ENCODE peak calls at places on chromosomes 7 and 10, in seven cellular contexts. G is H1, O is adrenal gland, D is suprapubic skin, X is IMR-90, J is heart left ventricle, N is transverse colon. T is an unnamed sample.

GRCh38 chr10:101195921-101196320 is 33.3 kb downstream of the LBX1 start:
- DNase-seq in X (no peak), N (no peak), D (no peak), O (no peak), J (no peak), G (no peak), T (no peak)

GRCh38 chr7:22193361-22194016 is 163.5 kb downstream of the RAPGEF5 start:
- DNase-seq in X (peak), G (peak), J (no peak), D (no peak), O (peak), N (no peak), T (peak)

GRCh38 chr7:2728309-2729042 is 40.5 kb downstream of the AMZ1 start:
- DNase-seq in J (peak), N (no peak), G (no peak), D (peak), O (no peak), X (peak), T (no peak)

GRCh38 chr7:114310344-114311118 is 104.1 kb upstream of the FOXP2 start:
- DNase-seq in D (no peak), J (no peak), G (no peak), O (no peak), X (no peak), N (no peak), T (no peak)

GRCh38 chr10:33010132-33011037 is 52.4 kb upstream of the ITGB1 start:
- DNase-seq in G (no peak), O (no peak), D (no peak), J (no peak), X (peak), N (no peak), T (no peak)

GRCh38 chr10:58943960-58944359 is 232.5 kb upstream of the PHYHIPL start:
- DNase-seq in J (no peak), O (no peak), N (no peak), G (no peak), D (no peak), X (no peak), T (no peak)

GRCh38 chr10:42989481-42989921 is 87.4 kb upstream of the RET start:
- DNase-seq in X (no peak), N (no peak), D (peak), O (no peak), G (no peak), J (no peak), T (peak)

GRCh38 chr7:13532028-13532753 is 457.3 kb downstream of the ETV1 start:
- DNase-seq in O (no peak), N (no peak), D (no peak), J (no peak), G (no peak), X (no peak), T (no peak)

GRCh38 chr7:109003742-109004141 is 434.1 kb downstream of the DNAJB9 start:
- DNase-seq in G (no peak), O (no peak), D (no peak), X (no peak), N (no peak), J (no peak), T (no peak)

GRCh38 chr7:6168469-6168868 is 104.0 kb downstream of the CYTH3 start:
- DNase-seq in O (no peak), G (no peak), X (no peak), J (no peak), D (no peak), N (no peak), T (no peak)

GRCh38 chr10:82982110-82982608 is 1107.2 kb downstream of the NRG3 start:
- DNase-seq in J (no peak), X (peak), G (no peak), N (no peak), O (no peak), D (no peak), T (no peak)

GRCh38 chr10:25061711-25062455 is 45.5 kb downstream of the THNSL1 start:
- DNase-seq in X (peak), O (no peak), J (no peak), G (no peak), D (no peak), N (no peak), T (no peak)

GRCh38 chr10:97788552-97789442 is 17.0 kb upstream of the SFRP5 start:
- DNase-seq in O (no peak), X (no peak), J (peak), D (no peak), G (no peak), N (peak), T (no peak)

GRCh38 chr10:104337985-104338735 is at the start of gene ITPRIP:
- DNase-seq in X (peak), G (peak), J (peak), D (peak), N (peak), O (peak), T (peak)

GRCh38 chr10:48440771-48441170 is 134.3 kb downstream of the MAPK8 start:
- DNase-seq in G (no peak), D (no peak), N (no peak), X (no peak), O (no peak), J (no peak), T (no peak)

GRCh38 chr10:124539935-124540641 is 78.5 kb downstream of the LHPP start:
- DNase-seq in G (peak), J (peak), O (peak), X (peak), N (peak), D (no peak), T (peak)

GRCh38 chr7:129315916-129316315 is 91.1 kb downstream of the AHCYL2 start:
- DNase-seq in X (no peak), D (no peak), O (no peak), J (no peak), G (no peak), N (no peak), T (no peak)

GRCh38 chr10:30784521-30784895 is 155.0 kb upstream of the LYZL2 start:
- DNase-seq in X (peak), G (no peak), J (no peak), O (no peak), D (no peak), N (no peak), T (peak)

GRCh38 chr7:132993377-132994013 is 88.4 kb downstream of the CHCHD3 start:
- DNase-seq in X (no peak), N (no peak), D (no peak), J (no peak), O (no peak), G (no peak), T (no peak)

GRCh38 chr10:106479619-106480018 is 684.9 kb downstream of the SORCS1 start:
- DNase-seq in O (no peak), X (no peak), N (no peak), D (no peak), G (no peak), J (no peak), T (no peak)

GRCh38 chr10:45518741-45519140 is 144.7 kb downstream of the ALOX5 start:
- DNase-seq in D (no peak), O (no peak), N (no peak), J (no peak), G (no peak), X (no peak), T (no peak)

GRCh38 chr10:132522521-132523411 is 14.8 kb upstream of the INPP5A start:
- DNase-seq in X (no peak), G (no peak), N (peak), O (no peak), D (peak), J (peak), T (peak)

GRCh38 chr7:151694828-151695580 is 175.3 kb upstream of the RHEB start:
- DNase-seq in D (no peak), O (peak), J (peak), N (no peak), X (no peak), G (no peak), T (peak)

GRCh38 chr7:155576900-155577508 is 30.6 kb upstream of the CNPY1 start:
- DNase-seq in G (no peak), O (no peak), J (peak), X (no peak), D (no peak), N (peak), T (peak)

GRCh38 chr7:137592232-137592896 is 248.8 kb upstream of the PTN start:
- DNase-seq in G (peak), D (no peak), O (peak), X (peak), J (peak), N (peak), T (peak)

GRCh38 chr10:80079312-80079613 is 798 bp downstream of the TMEM254 start:
- DNase-seq in J (no peak), D (no peak), O (no peak), G (no peak), N (no peak), X (no peak), T (no peak)

GRCh38 chr10:80075781-80076180 is 2.7 kb upstream of the TMEM254 start:
- DNase-seq in O (peak), D (no peak), X (peak), G (no peak), N (no peak), J (no peak), T (no peak)

GRCh38 chr10:80077869-80078447 is 507 bp upstream of the TMEM254 start:
- DNase-seq in D (no peak), N (no peak), G (no peak), O (no peak), J (no peak), X (no peak), T (no peak)

GRCh38 chr10:80081026-80081425 is 2.6 kb downstream of the TMEM254 start:
- DNase-seq in D (no peak), X (no peak), J (no peak), G (no peak), O (no peak), N (no peak), T (no peak)

DNA sequence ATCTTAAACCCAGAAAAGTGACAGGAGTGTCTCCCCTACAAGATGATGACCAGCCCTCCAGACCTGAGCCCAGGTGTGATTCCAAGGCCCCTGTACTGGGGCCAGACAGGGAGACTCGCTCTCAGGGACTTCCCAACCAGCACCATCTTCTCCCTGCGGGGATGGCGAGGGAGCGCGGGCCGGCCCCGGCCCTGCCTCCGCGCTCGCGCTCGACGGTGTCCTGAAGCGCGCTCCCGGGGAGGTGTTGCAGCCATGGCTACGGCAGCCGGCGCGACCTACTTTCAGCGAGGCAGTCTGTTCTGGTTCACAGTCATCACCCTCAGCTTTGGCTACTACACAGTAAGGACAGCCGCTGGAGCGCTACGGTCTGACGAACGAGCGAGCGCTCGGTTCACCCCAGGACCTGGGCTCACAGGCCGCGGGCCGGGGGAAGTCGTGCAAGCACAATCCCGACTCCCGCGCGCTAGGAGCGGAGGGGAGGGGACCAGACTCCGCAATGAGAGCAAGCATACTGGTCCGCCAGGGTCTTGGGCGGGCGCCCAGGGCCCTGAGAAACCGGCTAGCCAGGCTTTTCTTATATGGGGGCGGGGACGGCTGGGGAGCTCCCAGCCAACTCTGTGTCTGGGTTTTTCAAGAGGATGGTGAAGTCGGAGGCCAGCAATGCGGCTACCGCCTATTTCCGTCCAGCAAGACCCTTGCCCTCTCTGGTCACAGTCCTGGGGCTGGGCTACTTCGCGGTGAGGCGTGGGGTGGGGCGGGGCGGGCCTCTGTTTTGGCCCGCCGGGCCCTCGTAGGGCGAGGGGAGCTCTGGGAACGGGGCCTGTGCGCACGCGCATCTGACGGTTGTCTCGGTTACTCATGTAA is at the start of gene TMEM254:
- DNase-seq in G (peak), X (peak), N (peak), D (peak), J (peak), O (peak), T (peak)
- TF ChIP-seq POLR2A in G (peak), X (peak), N (peak), D (peak), J (no peak), O (peak), T (no peak)

DNA sequence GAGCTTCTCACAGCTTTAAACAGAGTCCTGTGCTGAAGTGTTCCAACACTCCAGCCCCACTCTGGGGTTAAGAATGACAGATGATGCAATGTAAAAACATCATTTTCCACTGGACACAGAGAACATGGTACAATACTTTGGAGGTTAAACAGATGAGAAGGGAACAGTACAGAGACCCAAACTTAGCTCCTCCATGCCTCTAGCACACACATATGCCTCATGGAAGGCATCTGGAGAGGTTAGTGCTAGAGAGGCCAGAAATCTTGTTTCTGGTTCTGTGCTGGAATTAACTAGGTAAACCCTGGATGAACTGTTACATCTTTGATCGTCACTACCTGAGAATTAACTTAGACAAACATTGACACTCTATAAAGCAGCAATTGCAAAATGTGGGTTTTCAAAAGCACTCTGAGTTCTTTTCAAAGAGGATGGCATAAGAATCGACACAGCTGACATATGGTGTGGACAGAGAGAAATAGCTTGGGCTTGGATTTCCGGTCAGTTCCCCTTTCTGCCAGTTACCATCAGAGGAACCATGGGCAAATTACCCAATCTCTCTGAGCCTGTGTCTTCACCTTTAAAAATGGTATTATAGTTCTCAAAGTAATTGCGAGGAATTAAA is 81.9 kb downstream of the KCNMA1 start:
- DNase-seq in G (no peak), D (no peak), J (no peak), X (peak), O (no peak), N (no peak), T (no peak)
- H3K27ac ChIP-seq in G (no peak), D (no peak), J (no peak), X (no peak), O (peak), N (peak), T (peak)

GRCh38 chr10:102796407-102797176 is 40.6 kb downstream of the CYP17A1 start:
- DNase-seq in O (peak), X (peak), G (no peak), N (peak), J (peak), D (peak), T (peak)
- TF ChIP-seq POLR2A in O (no peak), X (no peak), G (no peak), N (peak), J (peak), D (no peak), T (peak)

DNA sequence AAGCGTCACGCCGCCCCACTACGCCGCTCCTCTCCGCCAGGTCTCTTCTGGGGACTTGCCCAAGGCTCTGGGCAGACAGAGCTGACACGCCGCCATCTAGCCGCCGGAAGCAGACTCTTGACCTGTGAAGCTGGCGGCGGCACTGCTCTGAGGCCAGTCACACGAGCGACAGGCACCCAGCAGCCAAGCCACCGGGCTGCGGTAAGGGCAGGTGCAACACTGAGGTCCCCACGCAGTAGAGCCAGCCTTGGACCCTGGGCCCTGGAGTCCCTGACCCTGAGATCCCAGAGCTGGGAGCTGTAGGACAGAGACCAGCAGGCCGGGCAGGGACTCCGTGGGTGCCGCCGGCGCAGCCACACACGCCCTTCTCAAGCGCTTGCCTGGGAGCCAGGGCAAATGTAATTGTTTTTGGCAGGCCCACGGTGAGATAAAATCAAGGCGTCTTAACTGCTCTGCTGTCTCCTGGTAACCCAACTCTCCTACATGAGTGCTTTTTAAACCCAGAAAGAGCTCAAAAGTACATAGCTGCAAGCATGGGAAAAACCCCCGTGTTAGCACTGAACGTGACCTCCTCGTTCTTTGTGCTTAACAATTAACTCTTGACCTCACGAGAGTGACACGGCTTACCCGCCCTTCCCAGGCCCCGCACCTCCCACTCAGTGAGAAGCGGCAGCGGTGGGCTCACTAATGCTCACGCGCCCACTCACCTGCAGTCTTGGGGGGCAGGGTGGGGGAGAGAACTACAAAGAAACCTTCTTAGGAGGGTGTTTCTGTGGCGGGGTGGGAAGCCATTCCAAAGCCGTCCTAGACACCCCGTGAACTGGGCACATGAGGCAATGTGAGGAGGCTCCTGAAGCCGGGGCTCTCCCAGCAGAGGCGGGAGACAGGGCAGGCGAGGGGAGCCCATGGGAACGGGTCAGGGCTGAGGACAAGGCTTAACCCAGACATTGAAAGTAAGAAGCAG is 8.5 kb downstream of the GPER1 start:
- DNase-seq in X (no peak), N (no peak), G (no peak), O (no peak), J (no peak), D (no peak), T (no peak)
- H3K27ac ChIP-seq in X (no peak), N (no peak), G (no peak), O (no peak), J (no peak), D (peak), T (no peak)

DNA sequence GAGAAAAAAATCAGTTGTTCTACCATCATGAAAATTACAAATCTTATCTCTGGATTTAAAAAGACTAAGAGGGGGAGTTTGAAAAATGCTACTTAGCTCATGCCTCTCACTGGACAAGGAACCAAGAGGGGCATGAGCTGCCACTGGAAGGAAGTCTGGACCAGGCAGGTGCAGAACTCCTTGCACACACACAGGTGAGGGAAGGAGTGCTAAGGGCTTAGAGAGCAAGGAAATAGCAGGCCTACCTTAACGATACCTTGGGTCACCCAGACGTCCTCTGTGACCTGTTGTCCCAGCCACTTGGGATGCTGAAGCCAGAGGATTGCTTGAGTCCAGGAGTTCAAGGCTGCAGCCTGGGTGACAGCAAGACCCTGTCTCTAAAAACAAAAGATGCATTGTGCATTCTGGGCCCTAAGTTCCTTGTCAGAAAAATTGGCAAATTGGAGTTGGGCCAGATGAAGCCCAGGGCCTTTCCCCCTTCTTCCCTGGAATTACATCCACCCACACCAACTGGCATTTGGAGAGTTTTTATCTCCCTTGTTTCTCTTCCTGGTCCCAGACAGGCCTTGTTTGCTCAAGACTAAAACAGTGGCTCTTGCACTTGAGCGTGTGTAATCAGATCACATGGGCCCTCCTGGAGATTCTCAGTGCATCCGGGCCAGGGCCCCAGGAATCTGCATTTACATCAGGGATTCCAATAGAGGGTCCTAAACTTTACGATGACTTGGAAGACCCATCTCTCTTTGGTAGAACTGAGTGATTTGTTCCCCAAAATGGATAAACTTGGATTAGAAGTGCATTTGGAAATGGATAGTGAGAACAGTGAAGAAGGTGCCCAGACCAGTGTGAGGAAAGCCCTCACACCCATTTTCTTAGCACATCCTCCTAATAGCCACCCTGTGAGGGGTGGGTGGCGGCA is 3.0 kb downstream of the DDIT4 start:
- DNase-seq in O (peak), D (no peak), X (peak), N (peak), G (no peak), J (peak), T (no peak)
- TF ChIP-seq POLR2A in O (peak), D (no peak), X (peak), N (no peak), G (no peak), J (no peak), T (no peak)

T was measured in sigmoid colon.